ENCODE peak calls at places on chromosomes 1 and 21, in ten cellular contexts. One of them, this sample, is unnamed.
A peak's percentile ranks its signal among the peaks of the same experiment; 100 is the strongest.

GRCh38 chr21:34179204-34179935 is 106.0 kb downstream of the MRPS6 start:
- DNase-seq in WERI-Rb-1: no peak
- DNase-seq in IMR-90: no peak
- DNase-seq in stimulated activated CD8-positive, alpha-beta memory T cell treated with anti-CD3 and anti-CD28 coated beads, Interleukin-15, amount 100 ng/mL, for 4 hours: no peak
- DNase-seq in omental fat pad: no peak
- DNase-seq in RWPE1: no peak
- DNase-seq in T-helper 1 cell: no peak
- DNase-seq in activated CD4-positive, alpha-beta T cell treated with anti-CD3 and anti-CD28 coated beads, Interleukin-2, amount 10 ng/mL, durations not matched to agents 7 days and 5 days: no peak
- DNase-seq in stimulated activated naive CD8-positive, alpha-beta T cell treated with anti-CD3 and anti-CD28 coated beads, Interleukin-15, Interleukin-2, amounts not matched to agents 100 U/mL and 50 U/mL, for 24 hours: no peak
- DNase-seq in hypothalamus: no peak
- DNase-seq in this sample: no peak

GRCh38 chr1:44537961-44538360 is 132.9 kb downstream of the RNF220 start:
- DNase-seq in WERI-Rb-1: no peak
- DNase-seq in IMR-90: no peak
- DNase-seq in stimulated activated CD8-positive, alpha-beta memory T cell treated with anti-CD3 and anti-CD28 coated beads, Interleukin-15, amount 100 ng/mL, for 4 hours: no peak
- DNase-seq in omental fat pad: no peak
- DNase-seq in RWPE1: no peak
- DNase-seq in T-helper 1 cell: no peak
- DNase-seq in activated CD4-positive, alpha-beta T cell treated with anti-CD3 and anti-CD28 coated beads, Interleukin-2, amount 10 ng/mL, durations not matched to agents 7 days and 5 days: no peak
- DNase-seq in stimulated activated naive CD8-positive, alpha-beta T cell treated with anti-CD3 and anti-CD28 coated beads, Interleukin-15, Interleukin-2, amounts not matched to agents 100 U/mL and 50 U/mL, for 24 hours: no peak
- DNase-seq in hypothalamus: no peak
- DNase-seq in this sample: no peak

GRCh38 chr1:229841230-229841629 is 215.2 kb downstream of the URB2 start:
- DNase-seq in WERI-Rb-1: no peak
- DNase-seq in IMR-90: no peak
- DNase-seq in stimulated activated CD8-positive, alpha-beta memory T cell treated with anti-CD3 and anti-CD28 coated beads, Interleukin-15, amount 100 ng/mL, for 4 hours: no peak
- DNase-seq in omental fat pad: no peak
- DNase-seq in RWPE1: peak; percentile 55
- DNase-seq in T-helper 1 cell: no peak
- DNase-seq in activated CD4-positive, alpha-beta T cell treated with anti-CD3 and anti-CD28 coated beads, Interleukin-2, amount 10 ng/mL, durations not matched to agents 7 days and 5 days: no peak
- DNase-seq in stimulated activated naive CD8-positive, alpha-beta T cell treated with anti-CD3 and anti-CD28 coated beads, Interleukin-15, Interleukin-2, amounts not matched to agents 100 U/mL and 50 U/mL, for 24 hours: no peak
- DNase-seq in hypothalamus: no peak
- DNase-seq in this sample: no peak

GRCh38 chr1:28326980-28327379 is 1.9 kb upstream of the MED18 start:
- DNase-seq in WERI-Rb-1: no peak
- DNase-seq in IMR-90: peak; percentile 12
- DNase-seq in stimulated activated CD8-positive, alpha-beta memory T cell treated with anti-CD3 and anti-CD28 coated beads, Interleukin-15, amount 100 ng/mL, for 4 hours: no peak
- DNase-seq in omental fat pad: no peak
- DNase-seq in RWPE1: peak; percentile 61
- DNase-seq in T-helper 1 cell: no peak
- DNase-seq in activated CD4-positive, alpha-beta T cell treated with anti-CD3 and anti-CD28 coated beads, Interleukin-2, amount 10 ng/mL, durations not matched to agents 7 days and 5 days: no peak
- DNase-seq in stimulated activated naive CD8-positive, alpha-beta T cell treated with anti-CD3 and anti-CD28 coated beads, Interleukin-15, Interleukin-2, amounts not matched to agents 100 U/mL and 50 U/mL, for 24 hours: no peak
- DNase-seq in hypothalamus: no peak
- DNase-seq in this sample: no peak

GRCh38 chr21:42781150-42781980 is 98.0 kb downstream of the WDR4 start:
- DNase-seq in WERI-Rb-1: no peak
- DNase-seq in IMR-90: no peak
- DNase-seq in stimulated activated CD8-positive, alpha-beta memory T cell treated with anti-CD3 and anti-CD28 coated beads, Interleukin-15, amount 100 ng/mL, for 4 hours: no peak
- DNase-seq in omental fat pad: no peak
- DNase-seq in RWPE1: peak; percentile 25
- DNase-seq in T-helper 1 cell: no peak
- DNase-seq in activated CD4-positive, alpha-beta T cell treated with anti-CD3 and anti-CD28 coated beads, Interleukin-2, amount 10 ng/mL, durations not matched to agents 7 days and 5 days: no peak
- DNase-seq in stimulated activated naive CD8-positive, alpha-beta T cell treated with anti-CD3 and anti-CD28 coated beads, Interleukin-15, Interleukin-2, amounts not matched to agents 100 U/mL and 50 U/mL, for 24 hours: peak; percentile 13
- DNase-seq in hypothalamus: no peak
- DNase-seq in this sample: no peak

GRCh38 chr1:219538886-219539285 is 74.0 kb downstream of the ZC3H11B start:
- DNase-seq in WERI-Rb-1: no peak
- DNase-seq in IMR-90: no peak
- DNase-seq in stimulated activated CD8-positive, alpha-beta memory T cell treated with anti-CD3 and anti-CD28 coated beads, Interleukin-15, amount 100 ng/mL, for 4 hours: no peak
- DNase-seq in omental fat pad: no peak
- DNase-seq in RWPE1: no peak
- DNase-seq in T-helper 1 cell: no peak
- DNase-seq in activated CD4-positive, alpha-beta T cell treated with anti-CD3 and anti-CD28 coated beads, Interleukin-2, amount 10 ng/mL, durations not matched to agents 7 days and 5 days: no peak
- DNase-seq in stimulated activated naive CD8-positive, alpha-beta T cell treated with anti-CD3 and anti-CD28 coated beads, Interleukin-15, Interleukin-2, amounts not matched to agents 100 U/mL and 50 U/mL, for 24 hours: no peak
- DNase-seq in hypothalamus: no peak
- DNase-seq in this sample: no peak

GRCh38 chr1:182426442-182427430 is 23.2 kb upstream of the RGSL1 start:
- DNase-seq in WERI-Rb-1: no peak
- DNase-seq in IMR-90: no peak
- DNase-seq in stimulated activated CD8-positive, alpha-beta memory T cell treated with anti-CD3 and anti-CD28 coated beads, Interleukin-15, amount 100 ng/mL, for 4 hours: no peak
- DNase-seq in omental fat pad: no peak
- DNase-seq in RWPE1: no peak
- DNase-seq in T-helper 1 cell: no peak
- DNase-seq in activated CD4-positive, alpha-beta T cell treated with anti-CD3 and anti-CD28 coated beads, Interleukin-2, amount 10 ng/mL, durations not matched to agents 7 days and 5 days: no peak
- DNase-seq in stimulated activated naive CD8-positive, alpha-beta T cell treated with anti-CD3 and anti-CD28 coated beads, Interleukin-15, Interleukin-2, amounts not matched to agents 100 U/mL and 50 U/mL, for 24 hours: no peak
- DNase-seq in hypothalamus: no peak
- DNase-seq in this sample: no peak

GRCh38 chr1:230270185-230270939 is 155.8 kb downstream of the PGBD5 start:
- DNase-seq in WERI-Rb-1: no peak
- DNase-seq in IMR-90: peak; percentile 7
- DNase-seq in stimulated activated CD8-positive, alpha-beta memory T cell treated with anti-CD3 and anti-CD28 coated beads, Interleukin-15, amount 100 ng/mL, for 4 hours: no peak
- DNase-seq in omental fat pad: no peak
- DNase-seq in RWPE1: no peak
- DNase-seq in T-helper 1 cell: no peak
- DNase-seq in activated CD4-positive, alpha-beta T cell treated with anti-CD3 and anti-CD28 coated beads, Interleukin-2, amount 10 ng/mL, durations not matched to agents 7 days and 5 days: peak; percentile 14
- DNase-seq in stimulated activated naive CD8-positive, alpha-beta T cell treated with anti-CD3 and anti-CD28 coated beads, Interleukin-15, Interleukin-2, amounts not matched to agents 100 U/mL and 50 U/mL, for 24 hours: peak; percentile 41
- DNase-seq in hypothalamus: no peak
- DNase-seq in this sample: no peak

GRCh38 chr1:232016636-232017035 is 390.0 kb downstream of the DISC1 start:
- DNase-seq in WERI-Rb-1: no peak
- DNase-seq in IMR-90: peak; percentile 73
- DNase-seq in stimulated activated CD8-positive, alpha-beta memory T cell treated with anti-CD3 and anti-CD28 coated beads, Interleukin-15, amount 100 ng/mL, for 4 hours: no peak
- DNase-seq in omental fat pad: no peak
- DNase-seq in RWPE1: no peak
- DNase-seq in T-helper 1 cell: no peak
- DNase-seq in activated CD4-positive, alpha-beta T cell treated with anti-CD3 and anti-CD28 coated beads, Interleukin-2, amount 10 ng/mL, durations not matched to agents 7 days and 5 days: no peak
- DNase-seq in stimulated activated naive CD8-positive, alpha-beta T cell treated with anti-CD3 and anti-CD28 coated beads, Interleukin-15, Interleukin-2, amounts not matched to agents 100 U/mL and 50 U/mL, for 24 hours: no peak
- DNase-seq in hypothalamus: no peak
- DNase-seq in this sample: no peak

GRCh38 chr1:183416850-183417690 is 1.1 kb downstream of the NMNAT2 start:
- DNase-seq in WERI-Rb-1: peak; percentile 58
- DNase-seq in IMR-90: peak; percentile 43
- DNase-seq in stimulated activated CD8-positive, alpha-beta memory T cell treated with anti-CD3 and anti-CD28 coated beads, Interleukin-15, amount 100 ng/mL, for 4 hours: no peak
- DNase-seq in omental fat pad: peak; percentile 25
- DNase-seq in RWPE1: peak; percentile 48
- DNase-seq in T-helper 1 cell: no peak
- DNase-seq in activated CD4-positive, alpha-beta T cell treated with anti-CD3 and anti-CD28 coated beads, Interleukin-2, amount 10 ng/mL, durations not matched to agents 7 days and 5 days: peak; percentile 46
- DNase-seq in stimulated activated naive CD8-positive, alpha-beta T cell treated with anti-CD3 and anti-CD28 coated beads, Interleukin-15, Interleukin-2, amounts not matched to agents 100 U/mL and 50 U/mL, for 24 hours: peak; percentile 52
- DNase-seq in hypothalamus: peak; percentile 12
- DNase-seq in this sample: no peak

GRCh38 chr1:109793486-109794318 is 30.0 kb upstream of the EPS8L3 start:
- DNase-seq in WERI-Rb-1: peak; percentile 64
- DNase-seq in IMR-90: peak; percentile 81
- DNase-seq in stimulated activated CD8-positive, alpha-beta memory T cell treated with anti-CD3 and anti-CD28 coated beads, Interleukin-15, amount 100 ng/mL, for 4 hours: no peak
- DNase-seq in omental fat pad: peak; percentile 67
- DNase-seq in RWPE1: peak; percentile 83
- DNase-seq in T-helper 1 cell: no peak
- DNase-seq in activated CD4-positive, alpha-beta T cell treated with anti-CD3 and anti-CD28 coated beads, Interleukin-2, amount 10 ng/mL, durations not matched to agents 7 days and 5 days: no peak
- DNase-seq in stimulated activated naive CD8-positive, alpha-beta T cell treated with anti-CD3 and anti-CD28 coated beads, Interleukin-15, Interleukin-2, amounts not matched to agents 100 U/mL and 50 U/mL, for 24 hours: peak; percentile 57
- DNase-seq in hypothalamus: no peak
- DNase-seq in this sample: no peak

GRCh38 chr1:12184008-12184681 is 17.4 kb downstream of the TNFRSF1B start:
- DNase-seq in WERI-Rb-1: no peak
- DNase-seq in IMR-90: peak; percentile 85
- DNase-seq in stimulated activated CD8-positive, alpha-beta memory T cell treated with anti-CD3 and anti-CD28 coated beads, Interleukin-15, amount 100 ng/mL, for 4 hours: no peak
- DNase-seq in omental fat pad: no peak
- DNase-seq in RWPE1: no peak
- DNase-seq in T-helper 1 cell: no peak
- DNase-seq in activated CD4-positive, alpha-beta T cell treated with anti-CD3 and anti-CD28 coated beads, Interleukin-2, amount 10 ng/mL, durations not matched to agents 7 days and 5 days: no peak
- DNase-seq in stimulated activated naive CD8-positive, alpha-beta T cell treated with anti-CD3 and anti-CD28 coated beads, Interleukin-15, Interleukin-2, amounts not matched to agents 100 U/mL and 50 U/mL, for 24 hours: no peak
- DNase-seq in hypothalamus: no peak
- DNase-seq in this sample: peak; percentile 28

GRCh38 chr1:15950302-15950701 is 25.6 kb downstream of the ZBTB17 start:
- DNase-seq in WERI-Rb-1: no peak
- DNase-seq in IMR-90: no peak
- DNase-seq in stimulated activated CD8-positive, alpha-beta memory T cell treated with anti-CD3 and anti-CD28 coated beads, Interleukin-15, amount 100 ng/mL, for 4 hours: no peak
- DNase-seq in omental fat pad: no peak
- DNase-seq in RWPE1: no peak
- DNase-seq in T-helper 1 cell: no peak
- DNase-seq in activated CD4-positive, alpha-beta T cell treated with anti-CD3 and anti-CD28 coated beads, Interleukin-2, amount 10 ng/mL, durations not matched to agents 7 days and 5 days: no peak
- DNase-seq in stimulated activated naive CD8-positive, alpha-beta T cell treated with anti-CD3 and anti-CD28 coated beads, Interleukin-15, Interleukin-2, amounts not matched to agents 100 U/mL and 50 U/mL, for 24 hours: peak; percentile 80
- DNase-seq in hypothalamus: no peak
- DNase-seq in this sample: no peak

GRCh38 chr1:206002833-206003532 is at the start of gene RAB7B:
- DNase-seq in WERI-Rb-1: peak; percentile 11
- DNase-seq in IMR-90: peak; percentile 76
- DNase-seq in stimulated activated CD8-positive, alpha-beta memory T cell treated with anti-CD3 and anti-CD28 coated beads, Interleukin-15, amount 100 ng/mL, for 4 hours: no peak
- DNase-seq in omental fat pad: peak; percentile 73
- DNase-seq in RWPE1: peak; percentile 94
- DNase-seq in T-helper 1 cell: no peak
- DNase-seq in activated CD4-positive, alpha-beta T cell treated with anti-CD3 and anti-CD28 coated beads, Interleukin-2, amount 10 ng/mL, durations not matched to agents 7 days and 5 days: no peak
- DNase-seq in stimulated activated naive CD8-positive, alpha-beta T cell treated with anti-CD3 and anti-CD28 coated beads, Interleukin-15, Interleukin-2, amounts not matched to agents 100 U/mL and 50 U/mL, for 24 hours: no peak
- DNase-seq in hypothalamus: no peak
- DNase-seq in this sample: peak; percentile 40

GRCh38 chr1:29669488-29669871 is 433.2 kb downstream of the PTPRU start:
- DNase-seq in WERI-Rb-1: no peak
- DNase-seq in IMR-90: no peak
- DNase-seq in stimulated activated CD8-positive, alpha-beta memory T cell treated with anti-CD3 and anti-CD28 coated beads, Interleukin-15, amount 100 ng/mL, for 4 hours: no peak
- DNase-seq in omental fat pad: no peak
- DNase-seq in RWPE1: no peak
- DNase-seq in T-helper 1 cell: no peak
- DNase-seq in activated CD4-positive, alpha-beta T cell treated with anti-CD3 and anti-CD28 coated beads, Interleukin-2, amount 10 ng/mL, durations not matched to agents 7 days and 5 days: no peak
- DNase-seq in stimulated activated naive CD8-positive, alpha-beta T cell treated with anti-CD3 and anti-CD28 coated beads, Interleukin-15, Interleukin-2, amounts not matched to agents 100 U/mL and 50 U/mL, for 24 hours: no peak
- DNase-seq in hypothalamus: no peak
- DNase-seq in this sample: no peak

GRCh38 chr21:40842197-40842552 is 4.8 kb downstream of the DSCAM start:
- DNase-seq in WERI-Rb-1: no peak
- DNase-seq in IMR-90: no peak
- DNase-seq in stimulated activated CD8-positive, alpha-beta memory T cell treated with anti-CD3 and anti-CD28 coated beads, Interleukin-15, amount 100 ng/mL, for 4 hours: no peak
- DNase-seq in omental fat pad: no peak
- DNase-seq in RWPE1: no peak
- DNase-seq in T-helper 1 cell: no peak
- DNase-seq in activated CD4-positive, alpha-beta T cell treated with anti-CD3 and anti-CD28 coated beads, Interleukin-2, amount 10 ng/mL, durations not matched to agents 7 days and 5 days: no peak
- DNase-seq in stimulated activated naive CD8-positive, alpha-beta T cell treated with anti-CD3 and anti-CD28 coated beads, Interleukin-15, Interleukin-2, amounts not matched to agents 100 U/mL and 50 U/mL, for 24 hours: no peak
- DNase-seq in hypothalamus: no peak
- DNase-seq in this sample: no peak

GRCh38 chr1:13930151-13930550 is 230.2 kb downstream of the PRDM2 start:
- DNase-seq in WERI-Rb-1: peak; percentile 17
- DNase-seq in IMR-90: no peak
- DNase-seq in stimulated activated CD8-positive, alpha-beta memory T cell treated with anti-CD3 and anti-CD28 coated beads, Interleukin-15, amount 100 ng/mL, for 4 hours: no peak
- DNase-seq in omental fat pad: no peak
- DNase-seq in RWPE1: no peak
- DNase-seq in T-helper 1 cell: no peak
- DNase-seq in activated CD4-positive, alpha-beta T cell treated with anti-CD3 and anti-CD28 coated beads, Interleukin-2, amount 10 ng/mL, durations not matched to agents 7 days and 5 days: peak; percentile 22
- DNase-seq in stimulated activated naive CD8-positive, alpha-beta T cell treated with anti-CD3 and anti-CD28 coated beads, Interleukin-15, Interleukin-2, amounts not matched to agents 100 U/mL and 50 U/mL, for 24 hours: peak; percentile 27
- DNase-seq in hypothalamus: no peak
- DNase-seq in this sample: no peak

GRCh38 chr1:101697057-101697456 is 299.7 kb downstream of the OLFM3 start:
- DNase-seq in WERI-Rb-1: no peak
- DNase-seq in IMR-90: no peak
- DNase-seq in stimulated activated CD8-positive, alpha-beta memory T cell treated with anti-CD3 and anti-CD28 coated beads, Interleukin-15, amount 100 ng/mL, for 4 hours: no peak
- DNase-seq in omental fat pad: no peak
- DNase-seq in RWPE1: no peak
- DNase-seq in T-helper 1 cell: no peak
- DNase-seq in activated CD4-positive, alpha-beta T cell treated with anti-CD3 and anti-CD28 coated beads, Interleukin-2, amount 10 ng/mL, durations not matched to agents 7 days and 5 days: no peak
- DNase-seq in stimulated activated naive CD8-positive, alpha-beta T cell treated with anti-CD3 and anti-CD28 coated beads, Interleukin-15, Interleukin-2, amounts not matched to agents 100 U/mL and 50 U/mL, for 24 hours: no peak
- DNase-seq in hypothalamus: no peak
- DNase-seq in this sample: no peak

GRCh38 chr1:26351591-26352337 is 2.2 kb downstream of the CRYBG2 start:
- DNase-seq in WERI-Rb-1: no peak
- DNase-seq in IMR-90: peak; percentile 65
- DNase-seq in stimulated activated CD8-positive, alpha-beta memory T cell treated with anti-CD3 and anti-CD28 coated beads, Interleukin-15, amount 100 ng/mL, for 4 hours: no peak
- DNase-seq in omental fat pad: no peak
- DNase-seq in RWPE1: peak; percentile 79
- DNase-seq in T-helper 1 cell: no peak
- DNase-seq in activated CD4-positive, alpha-beta T cell treated with anti-CD3 and anti-CD28 coated beads, Interleukin-2, amount 10 ng/mL, durations not matched to agents 7 days and 5 days: no peak
- DNase-seq in stimulated activated naive CD8-positive, alpha-beta T cell treated with anti-CD3 and anti-CD28 coated beads, Interleukin-15, Interleukin-2, amounts not matched to agents 100 U/mL and 50 U/mL, for 24 hours: no peak
- DNase-seq in hypothalamus: no peak
- DNase-seq in this sample: no peak

GRCh38 chr21:31110430-31110829 is 72.2 kb upstream of the KRTAP19-8 start:
- DNase-seq in WERI-Rb-1: no peak
- DNase-seq in IMR-90: no peak
- DNase-seq in stimulated activated CD8-positive, alpha-beta memory T cell treated with anti-CD3 and anti-CD28 coated beads, Interleukin-15, amount 100 ng/mL, for 4 hours: no peak
- DNase-seq in omental fat pad: no peak
- DNase-seq in RWPE1: no peak
- DNase-seq in T-helper 1 cell: no peak
- DNase-seq in activated CD4-positive, alpha-beta T cell treated with anti-CD3 and anti-CD28 coated beads, Interleukin-2, amount 10 ng/mL, durations not matched to agents 7 days and 5 days: no peak
- DNase-seq in stimulated activated naive CD8-positive, alpha-beta T cell treated with anti-CD3 and anti-CD28 coated beads, Interleukin-15, Interleukin-2, amounts not matched to agents 100 U/mL and 50 U/mL, for 24 hours: no peak
- DNase-seq in hypothalamus: no peak
- DNase-seq in this sample: no peak

GRCh38 chr1:112237983-112238515 is 158.0 kb upstream of the CTTNBP2NL start:
- DNase-seq in WERI-Rb-1: no peak
- DNase-seq in IMR-90: no peak
- DNase-seq in stimulated activated CD8-positive, alpha-beta memory T cell treated with anti-CD3 and anti-CD28 coated beads, Interleukin-15, amount 100 ng/mL, for 4 hours: no peak
- DNase-seq in omental fat pad: no peak
- DNase-seq in RWPE1: no peak
- DNase-seq in T-helper 1 cell: no peak
- DNase-seq in activated CD4-positive, alpha-beta T cell treated with anti-CD3 and anti-CD28 coated beads, Interleukin-2, amount 10 ng/mL, durations not matched to agents 7 days and 5 days: no peak
- DNase-seq in stimulated activated naive CD8-positive, alpha-beta T cell treated with anti-CD3 and anti-CD28 coated beads, Interleukin-15, Interleukin-2, amounts not matched to agents 100 U/mL and 50 U/mL, for 24 hours: no peak
- DNase-seq in hypothalamus: no peak
- DNase-seq in this sample: no peak

GRCh38 chr21:22575165-22575584 is 1577.0 kb downstream of the NCAM2 start:
- DNase-seq in WERI-Rb-1: peak; percentile 13
- DNase-seq in IMR-90: no peak
- DNase-seq in stimulated activated CD8-positive, alpha-beta memory T cell treated with anti-CD3 and anti-CD28 coated beads, Interleukin-15, amount 100 ng/mL, for 4 hours: no peak
- DNase-seq in omental fat pad: no peak
- DNase-seq in RWPE1: peak; percentile 14
- DNase-seq in T-helper 1 cell: no peak
- DNase-seq in activated CD4-positive, alpha-beta T cell treated with anti-CD3 and anti-CD28 coated beads, Interleukin-2, amount 10 ng/mL, durations not matched to agents 7 days and 5 days: no peak
- DNase-seq in stimulated activated naive CD8-positive, alpha-beta T cell treated with anti-CD3 and anti-CD28 coated beads, Interleukin-15, Interleukin-2, amounts not matched to agents 100 U/mL and 50 U/mL, for 24 hours: no peak
- DNase-seq in hypothalamus: no peak
- DNase-seq in this sample: no peak

GRCh38 chr1:25774921-25775774 is 24.8 kb upstream of the SELENON start:
- DNase-seq in WERI-Rb-1: peak; percentile 68
- DNase-seq in IMR-90: no peak
- DNase-seq in stimulated activated CD8-positive, alpha-beta memory T cell treated with anti-CD3 and anti-CD28 coated beads, Interleukin-15, amount 100 ng/mL, for 4 hours: peak; percentile 67
- DNase-seq in omental fat pad: no peak
- DNase-seq in RWPE1: no peak
- DNase-seq in T-helper 1 cell: peak; percentile 46
- DNase-seq in activated CD4-positive, alpha-beta T cell treated with anti-CD3 and anti-CD28 coated beads, Interleukin-2, amount 10 ng/mL, durations not matched to agents 7 days and 5 days: peak; percentile 91
- DNase-seq in stimulated activated naive CD8-positive, alpha-beta T cell treated with anti-CD3 and anti-CD28 coated beads, Interleukin-15, Interleukin-2, amounts not matched to agents 100 U/mL and 50 U/mL, for 24 hours: peak; percentile 84
- DNase-seq in hypothalamus: no peak
- DNase-seq in this sample: no peak

GRCh38 chr1:221644663-221645258 is 97.1 kb downstream of the DUSP10 start:
- DNase-seq in WERI-Rb-1: no peak
- DNase-seq in IMR-90: no peak
- DNase-seq in stimulated activated CD8-positive, alpha-beta memory T cell treated with anti-CD3 and anti-CD28 coated beads, Interleukin-15, amount 100 ng/mL, for 4 hours: no peak
- DNase-seq in omental fat pad: no peak
- DNase-seq in RWPE1: no peak
- DNase-seq in T-helper 1 cell: no peak
- DNase-seq in activated CD4-positive, alpha-beta T cell treated with anti-CD3 and anti-CD28 coated beads, Interleukin-2, amount 10 ng/mL, durations not matched to agents 7 days and 5 days: no peak
- DNase-seq in stimulated activated naive CD8-positive, alpha-beta T cell treated with anti-CD3 and anti-CD28 coated beads, Interleukin-15, Interleukin-2, amounts not matched to agents 100 U/mL and 50 U/mL, for 24 hours: no peak
- DNase-seq in hypothalamus: no peak
- DNase-seq in this sample: no peak

GRCh38 chr1:46653405-46653853 is 14.7 kb downstream of the ATPAF1 start:
- DNase-seq in WERI-Rb-1: no peak
- DNase-seq in IMR-90: peak; percentile 69
- DNase-seq in stimulated activated CD8-positive, alpha-beta memory T cell treated with anti-CD3 and anti-CD28 coated beads, Interleukin-15, amount 100 ng/mL, for 4 hours: no peak
- DNase-seq in omental fat pad: no peak
- DNase-seq in RWPE1: no peak
- DNase-seq in T-helper 1 cell: no peak
- DNase-seq in activated CD4-positive, alpha-beta T cell treated with anti-CD3 and anti-CD28 coated beads, Interleukin-2, amount 10 ng/mL, durations not matched to agents 7 days and 5 days: no peak
- DNase-seq in stimulated activated naive CD8-positive, alpha-beta T cell treated with anti-CD3 and anti-CD28 coated beads, Interleukin-15, Interleukin-2, amounts not matched to agents 100 U/mL and 50 U/mL, for 24 hours: no peak
- DNase-seq in hypothalamus: no peak
- DNase-seq in this sample: no peak

GRCh38 chr1:155301342-155301841 is at the start of gene PKLR:
- DNase-seq in WERI-Rb-1: no peak
- DNase-seq in IMR-90: no peak
- DNase-seq in stimulated activated CD8-positive, alpha-beta memory T cell treated with anti-CD3 and anti-CD28 coated beads, Interleukin-15, amount 100 ng/mL, for 4 hours: no peak
- DNase-seq in omental fat pad: no peak
- DNase-seq in RWPE1: no peak
- DNase-seq in T-helper 1 cell: no peak
- DNase-seq in activated CD4-positive, alpha-beta T cell treated with anti-CD3 and anti-CD28 coated beads, Interleukin-2, amount 10 ng/mL, durations not matched to agents 7 days and 5 days: no peak
- DNase-seq in stimulated activated naive CD8-positive, alpha-beta T cell treated with anti-CD3 and anti-CD28 coated beads, Interleukin-15, Interleukin-2, amounts not matched to agents 100 U/mL and 50 U/mL, for 24 hours: no peak
- DNase-seq in hypothalamus: no peak
- DNase-seq in this sample: no peak

GRCh38 chr1:86823821-86824500 is 90.0 kb downstream of the SELENOF start:
- DNase-seq in WERI-Rb-1: no peak
- DNase-seq in IMR-90: no peak
- DNase-seq in stimulated activated CD8-positive, alpha-beta memory T cell treated with anti-CD3 and anti-CD28 coated beads, Interleukin-15, amount 100 ng/mL, for 4 hours: no peak
- DNase-seq in omental fat pad: no peak
- DNase-seq in RWPE1: no peak
- DNase-seq in T-helper 1 cell: no peak
- DNase-seq in activated CD4-positive, alpha-beta T cell treated with anti-CD3 and anti-CD28 coated beads, Interleukin-2, amount 10 ng/mL, durations not matched to agents 7 days and 5 days: no peak
- DNase-seq in stimulated activated naive CD8-positive, alpha-beta T cell treated with anti-CD3 and anti-CD28 coated beads, Interleukin-15, Interleukin-2, amounts not matched to agents 100 U/mL and 50 U/mL, for 24 hours: no peak
- DNase-seq in hypothalamus: no peak
- DNase-seq in this sample: no peak

GRCh38 chr1:175427625-175428024 is 235.0 kb upstream of the KIAA0040 start:
- DNase-seq in WERI-Rb-1: no peak
- DNase-seq in IMR-90: no peak
- DNase-seq in stimulated activated CD8-positive, alpha-beta memory T cell treated with anti-CD3 and anti-CD28 coated beads, Interleukin-15, amount 100 ng/mL, for 4 hours: no peak
- DNase-seq in omental fat pad: no peak
- DNase-seq in RWPE1: no peak
- DNase-seq in T-helper 1 cell: no peak
- DNase-seq in activated CD4-positive, alpha-beta T cell treated with anti-CD3 and anti-CD28 coated beads, Interleukin-2, amount 10 ng/mL, durations not matched to agents 7 days and 5 days: no peak
- DNase-seq in stimulated activated naive CD8-positive, alpha-beta T cell treated with anti-CD3 and anti-CD28 coated beads, Interleukin-15, Interleukin-2, amounts not matched to agents 100 U/mL and 50 U/mL, for 24 hours: no peak
- DNase-seq in hypothalamus: no peak
- DNase-seq in this sample: no peak